ENCODE peak calls at places on chromosomes 1 and 21, in six cellular contexts. K is A549, B is esophagus squamous epithelium, Y is prostate gland, C is adrenal gland, T is ovary. D is an unnamed sample.

GRCh38 chr1:112923956-112924349 is 32.0 kb downstream of the SLC16A1 start:
- DNase-seq in K (no peak), Y (no peak), B (no peak), T (no peak), C (no peak), D (peak; percentile 74)

GRCh38 chr1:211355873-211356272 is 29.2 kb downstream of the TRAF5 start:
- DNase-seq in B (no peak), C (no peak), Y (no peak), T (no peak), K (no peak), D (no peak)

GRCh38 chr1:238377280-238377919 is 486.7 kb upstream of the ZP4 start:
- DNase-seq in K (no peak), B (no peak), C (no peak), T (no peak), Y (no peak), D (no peak)

GRCh38 chr1:198259336-198260109 is 102.7 kb downstream of the NEK7 start:
- DNase-seq in K (no peak), T (no peak), C (no peak), Y (no peak), B (no peak), D (no peak)

GRCh38 chr1:38546630-38547029 is 312.9 kb downstream of the RRAGC start:
- DNase-seq in T (no peak), K (no peak), B (no peak), C (no peak), Y (no peak), D (no peak)

GRCh38 chr1:101453844-101454243 is 217.0 kb downstream of the S1PR1 start:
- DNase-seq in T (no peak), B (no peak), Y (no peak), K (no peak), C (no peak), D (no peak)

GRCh38 chr21:32424674-32425073 is 12.2 kb downstream of the EVA1C start:
- DNase-seq in Y (no peak), T (no peak), B (no peak), K (no peak), C (no peak), D (no peak)

GRCh38 chr1:184691719-184692324 is 62.8 kb downstream of the EDEM3 start:
- DNase-seq in Y (peak; percentile 35), K (peak; percentile 50), T (no peak), C (peak; percentile 28), B (no peak), D (no peak)

GRCh38 chr1:171803056-171803455 is 21.6 kb downstream of the METTL13 start:
- DNase-seq in B (no peak), C (no peak), K (no peak), T (no peak), Y (no peak), D (no peak)

GRCh38 chr1:71770121-71770520 is 512.2 kb downstream of the NEGR1 start:
- DNase-seq in K (no peak), B (no peak), T (no peak), Y (no peak), C (no peak), D (no peak)

GRCh38 chr1:233040494-233040893 is 90.1 kb downstream of the NTPCR start:
- DNase-seq in B (no peak), Y (no peak), C (no peak), K (no peak), T (no peak), D (no peak)
- H3K27ac ChIP-seq in B (no peak overlapping the region), Y (no peak overlapping the region), C (no peak overlapping the region), K (no peak overlapping the region), T (no peak overlapping the region), D (no peak overlapping the region)

DNA sequence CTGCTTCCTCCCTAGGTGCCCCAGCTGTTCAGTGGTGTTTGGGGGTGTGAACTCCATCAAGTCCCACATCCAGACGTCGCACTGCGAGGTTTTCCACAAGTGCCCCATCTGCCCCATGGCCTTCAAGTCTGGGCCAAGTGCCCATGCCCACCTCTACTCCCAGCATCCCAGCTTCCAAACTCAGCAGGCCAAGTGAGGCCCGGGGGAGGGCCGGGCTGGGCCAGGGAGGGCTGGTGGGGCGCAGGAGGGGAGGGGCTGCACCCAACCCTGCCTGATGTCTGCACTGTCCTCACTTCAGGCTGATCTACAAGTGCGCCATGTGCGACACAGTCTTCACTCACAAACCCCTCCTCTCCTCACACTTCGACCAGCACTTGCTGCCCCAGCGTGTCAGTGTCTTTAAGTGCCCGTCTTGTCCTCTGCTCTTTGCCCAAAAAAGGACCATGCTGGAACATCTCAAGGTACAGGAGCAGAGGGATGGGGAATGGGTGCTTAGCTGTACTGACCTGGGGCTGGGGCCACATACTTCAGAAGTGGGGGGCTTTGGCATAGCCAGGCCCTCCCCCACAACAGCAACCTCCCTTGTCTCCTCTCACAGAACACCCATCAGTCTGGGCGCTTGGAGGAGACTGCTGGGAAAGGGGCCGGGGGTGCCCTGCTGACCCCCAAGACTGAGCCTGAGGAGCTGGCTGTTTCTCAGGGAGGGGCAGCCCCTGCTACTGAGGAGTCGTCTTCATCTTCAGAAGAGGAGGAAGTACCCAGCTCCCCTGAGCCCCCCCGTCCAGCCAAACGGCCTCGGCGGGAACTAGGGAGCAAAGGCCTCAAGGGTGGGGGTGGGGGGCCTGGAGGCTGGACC is 7.2 kb downstream of the ZNF687 start:
- DNase-seq in C (no peak), K (no peak), Y (no peak), B (no peak), T (no peak), D (no peak)
- TF ChIP-seq POLR2A in C (no peak), K (no peak), Y (no peak), B (no peak), T (no peak), D (no peak)

GRCh38 chr21:46459024-46459355 is 299 bp downstream of the DIP2A start:
- DNase-seq in B (no peak), T (no peak), K (no peak), Y (no peak), C (no peak), D (no peak)
- H3K4me3 ChIP-seq in B (peak overlapping the region; percentile 93), T (peak overlapping the region; percentile 88), K (peak overlapping the region; percentile 71), Y (peak overlapping the region; percentile 97), C (peak overlapping the region; percentile 96), D (peak overlapping the region; percentile 89)

GRCh38 chr1:18575620-18576019 is 55.0 kb upstream of the PAX7 start:
- DNase-seq in K (no peak), C (peak; percentile 57), T (no peak), Y (peak; percentile 28), B (no peak), D (peak; percentile 28)
- H3K27ac ChIP-seq in K (no peak overlapping the region), C (no peak overlapping the region), T (no peak overlapping the region), Y (no peak overlapping the region), B (no peak overlapping the region), D (no peak overlapping the region)

DNA sequence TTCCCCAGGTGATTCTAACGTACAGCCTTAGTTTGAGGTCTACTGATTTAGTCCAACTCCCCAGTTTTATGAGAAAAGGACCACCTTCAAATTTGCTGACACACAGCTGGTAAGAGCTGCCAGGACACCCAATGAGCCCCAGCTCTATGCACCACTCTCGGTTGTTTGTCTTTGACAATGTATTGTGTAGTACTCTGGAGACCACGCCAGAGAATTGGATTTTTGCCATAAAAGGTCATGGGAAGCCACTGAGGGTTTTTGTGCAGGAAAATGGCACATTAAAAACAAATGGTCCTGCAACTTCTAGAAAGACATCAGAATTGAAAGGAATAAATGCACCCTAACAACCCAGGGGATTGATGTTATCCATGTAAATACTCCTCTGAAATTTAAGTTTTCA is 7.1 kb upstream of the IER5 start:
- DNase-seq in K (no peak), T (no peak), B (no peak), C (no peak), Y (no peak), D (no peak)
- TF ChIP-seq POLR2A in K (no peak), T (no peak), B (no peak), C (no peak), Y (no peak), D (no peak)

DNA sequence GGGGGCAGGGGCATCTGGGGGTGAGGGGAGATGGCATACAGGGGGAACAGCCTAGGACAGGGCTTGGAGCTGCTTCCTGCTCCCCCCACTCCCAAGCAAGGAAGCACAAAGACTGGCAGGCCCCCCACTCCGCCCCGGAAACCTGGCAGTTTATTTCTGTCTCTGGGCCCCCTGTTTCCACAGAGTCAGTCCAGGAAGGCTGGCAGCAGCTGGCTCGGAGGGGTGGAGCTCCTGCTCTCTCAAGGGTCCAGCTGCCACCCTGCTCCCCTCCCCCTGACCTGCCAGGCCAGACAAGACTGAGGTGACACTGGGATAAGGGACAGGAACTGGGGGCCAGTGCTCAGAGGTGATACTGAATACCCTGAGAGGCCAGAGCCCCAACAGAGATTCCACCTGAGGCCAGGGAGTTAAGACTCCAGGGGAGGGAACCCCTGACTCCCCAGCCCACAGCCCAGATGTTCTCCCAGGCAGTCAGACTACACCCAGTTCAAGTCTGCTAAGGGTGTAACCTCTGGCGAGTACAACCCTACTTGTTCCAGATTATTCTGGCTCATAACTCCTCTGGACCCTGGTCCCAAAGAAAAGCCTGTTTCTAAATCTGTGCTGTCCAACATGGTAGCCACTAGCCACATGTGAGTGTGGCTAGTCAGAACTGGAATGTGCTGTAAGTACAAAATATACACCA is 26.3 kb downstream of the AHDC1 start:
- DNase-seq in T (no peak), Y (no peak), C (no peak), B (no peak), K (no peak), D (no peak)
- H3K4me3 ChIP-seq in T (no peak overlapping the region), Y (no peak overlapping the region), C (no peak overlapping the region), B (no peak overlapping the region), K (no peak overlapping the region), D (no peak overlapping the region)

GRCh38 chr1:12539705-12540579 is 78.1 kb downstream of the DHRS3 start:
- DNase-seq in K (peak; percentile 90), T (peak; percentile 83), C (peak; percentile 36), Y (no peak), B (no peak), D (peak; percentile 69)
- H3K27ac ChIP-seq in K (peak overlapping the region; percentile 92), T (no peak overlapping the region), C (no peak overlapping the region), Y (peak overlapping the region; percentile 36), B (peak overlapping the region; percentile 50), D (peak overlapping the region; percentile 31)

GRCh38 chr21:36481639-36482038 is 1.7 kb upstream of the CLDN14 start:
- DNase-seq in C (no peak), T (no peak), K (no peak), Y (no peak), B (no peak), D (no peak)
- TF ChIP-seq POLR2A in C (no peak), T (no peak), K (no peak), Y (no peak), B (no peak), D (no peak)

GRCh38 chr1:11684070-11684469 is 3.1 kb upstream of the MAD2L2 start:
- DNase-seq in Y (no peak), K (no peak), C (no peak), T (no peak), B (no peak), D (no peak)
- H3K4me3 ChIP-seq in Y (no peak overlapping the region), K (no peak overlapping the region), C (no peak overlapping the region), T (no peak overlapping the region), B (no peak overlapping the region), D (no peak overlapping the region)

GRCh38 chr1:23869818-23870217 is 1.7 kb upstream of the FUCA1 start:
- DNase-seq in T (no peak), K (no peak), C (no peak), Y (no peak), B (no peak), D (no peak)
- H3K27ac ChIP-seq in T (no peak overlapping the region), K (no peak overlapping the region), C (no peak overlapping the region), Y (no peak overlapping the region), B (no peak overlapping the region), D (no peak overlapping the region)

D was measured in upper lobe of left lung.